ENCODE peak calls at places on chromosome 19, in five cellular contexts. F is retinal pigment epithelial cell, L is neural crest cell, O is AG09319, X is fibroblast of pulmonary artery. K is an unnamed sample.

GRCh38 chr19:8611391-8611883 is 922 bp upstream of the ADAMTS10 start:
- DNase-seq in X (no peak), O (no peak), F (no peak), L (no peak), K (peak)

GRCh38 chr19:55536951-55537740 is at the start of gene SBK2:
- DNase-seq in F (no peak), L (peak), X (no peak), O (no peak), K (no peak)

GRCh38 chr19:9934132-9934950 is 2.0 kb downstream of the OLFM2 start:
- DNase-seq in F (no peak), O (no peak), X (peak), L (peak), K (peak)

GRCh38 chr19:32203161-32203560 is 142.2 kb upstream of the ZNF507 start:
- DNase-seq in O (no peak), L (no peak), X (no peak), F (no peak), K (no peak)

GRCh38 chr19:28633223-28634030 is 579.5 kb downstream of the UQCRFS1 start:
- DNase-seq in X (peak), F (peak), L (peak), O (peak), K (peak)

GRCh38 chr19:55667958-55668357 is 7.1 kb upstream of the EPN1 start:
- DNase-seq in F (no peak), O (no peak), L (no peak), X (no peak), K (no peak)

GRCh38 chr19:13056052-13056660 is 46.5 kb downstream of the LYL1 start:
- DNase-seq in F (no peak), O (peak), X (peak), L (no peak), K (no peak)

GRCh38 chr19:19224852-19225494 is 13.2 kb downstream of the NCAN start:
- DNase-seq in O (peak), F (no peak), L (peak), X (peak), K (peak)

GRCh38 chr19:55692681-55693081 is 17.7 kb downstream of the EPN1 start:
- DNase-seq in X (no peak), O (no peak), L (no peak), F (no peak), K (no peak)

GRCh38 chr19:28468701-28469459 is 744.1 kb downstream of the UQCRFS1 start:
- DNase-seq in L (no peak), X (peak), O (no peak), F (no peak), K (peak)

DNA sequence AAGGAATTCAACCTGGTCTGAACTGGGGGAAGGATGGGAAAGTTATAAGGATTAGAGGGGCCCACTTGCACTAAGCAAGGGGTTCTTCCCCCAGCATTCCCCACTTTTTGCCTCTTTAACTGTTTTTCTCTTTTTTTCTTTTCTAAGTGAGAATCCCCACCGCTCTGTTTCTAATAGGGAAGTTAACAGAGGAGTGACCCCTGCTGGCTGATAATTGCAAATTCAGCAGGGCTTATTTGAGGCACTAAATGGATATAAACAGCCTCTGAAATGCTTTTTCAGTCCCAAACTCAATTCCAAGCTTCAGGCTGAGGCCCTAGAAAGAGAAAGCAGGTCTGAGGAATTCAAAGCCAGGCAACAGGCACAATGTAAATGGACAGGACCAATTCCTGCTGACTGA is 38.2 kb upstream of the CEACAM21 start:
- DNase-seq in O (no peak), L (no peak), F (no peak), X (peak), K (peak)
- TF ChIP-seq CTCF in O (peak), L (peak), F (peak), X (peak), K (peak)

GRCh38 chr19:33660426-33661160 is 38.8 kb downstream of the CHST8 start:
- DNase-seq in X (no peak), F (no peak), L (no peak), O (no peak), K (no peak)

GRCh38 chr19:33659835-33660234 is 38.1 kb downstream of the CHST8 start:
- DNase-seq in X (no peak), F (no peak), L (no peak), O (no peak), K (no peak)

GRCh38 chr19:33664744-33665143 is 43.0 kb downstream of the CHST8 start:
- DNase-seq in X (no peak), L (no peak), F (no peak), O (no peak), K (no peak)

GRCh38 chr19:33661336-33661735 is 39.6 kb downstream of the CHST8 start:
- DNase-seq in X (no peak), L (no peak), O (no peak), F (no peak), K (no peak)

GRCh38 chr19:33662391-33662790 is 40.6 kb downstream of the CHST8 start:
- DNase-seq in O (no peak), X (no peak), L (no peak), F (no peak), K (no peak)
- TF ChIP-seq CTCF in O (no peak), X (no peak), L (no peak), F (no peak), K (no peak)

DNA sequence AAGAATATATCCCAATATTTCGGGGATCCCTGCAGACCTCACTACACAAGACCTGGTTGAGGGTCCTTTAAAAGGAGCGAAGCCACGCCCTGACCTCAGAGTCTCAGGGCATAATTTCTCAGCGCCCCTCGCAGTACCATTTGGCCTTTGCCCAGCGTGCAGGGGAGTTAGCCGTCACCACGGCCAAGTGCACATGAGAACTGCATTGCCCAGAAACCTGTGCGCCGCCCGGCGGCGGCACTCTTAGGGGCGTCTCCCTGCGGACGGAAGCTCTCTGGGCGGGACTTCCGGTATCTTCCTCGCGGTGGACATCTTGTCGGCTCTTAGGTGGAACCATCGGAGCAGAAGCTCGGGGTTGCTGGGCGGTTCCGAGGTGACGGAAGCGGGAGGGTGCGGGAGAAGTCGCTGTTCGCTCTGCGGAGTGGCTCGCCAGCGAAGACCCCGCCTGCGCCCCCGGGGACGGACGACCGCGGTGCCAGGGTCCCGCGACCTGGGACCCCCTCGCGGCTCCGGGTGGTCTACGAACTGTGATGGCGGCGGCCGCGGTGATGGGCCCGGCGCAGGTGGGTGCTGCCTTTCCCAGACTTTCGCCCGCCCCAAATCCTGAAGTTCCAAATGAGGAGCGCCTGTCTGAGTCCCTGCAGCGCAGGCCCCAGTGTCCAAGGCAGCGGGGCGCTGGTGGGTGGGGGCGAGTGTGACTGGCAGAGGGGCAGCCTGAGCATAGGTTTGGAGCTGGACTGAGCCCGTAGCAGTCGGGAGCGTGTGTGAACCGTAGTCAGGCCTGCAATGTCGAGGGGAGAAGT is at the start of gene ZNF134:
- DNase-seq in F (peak), O (peak), X (peak), L (peak), K (peak)
- TF ChIP-seq CTCF in F (peak), O (peak), X (peak), L (no peak), K (no peak)

DNA sequence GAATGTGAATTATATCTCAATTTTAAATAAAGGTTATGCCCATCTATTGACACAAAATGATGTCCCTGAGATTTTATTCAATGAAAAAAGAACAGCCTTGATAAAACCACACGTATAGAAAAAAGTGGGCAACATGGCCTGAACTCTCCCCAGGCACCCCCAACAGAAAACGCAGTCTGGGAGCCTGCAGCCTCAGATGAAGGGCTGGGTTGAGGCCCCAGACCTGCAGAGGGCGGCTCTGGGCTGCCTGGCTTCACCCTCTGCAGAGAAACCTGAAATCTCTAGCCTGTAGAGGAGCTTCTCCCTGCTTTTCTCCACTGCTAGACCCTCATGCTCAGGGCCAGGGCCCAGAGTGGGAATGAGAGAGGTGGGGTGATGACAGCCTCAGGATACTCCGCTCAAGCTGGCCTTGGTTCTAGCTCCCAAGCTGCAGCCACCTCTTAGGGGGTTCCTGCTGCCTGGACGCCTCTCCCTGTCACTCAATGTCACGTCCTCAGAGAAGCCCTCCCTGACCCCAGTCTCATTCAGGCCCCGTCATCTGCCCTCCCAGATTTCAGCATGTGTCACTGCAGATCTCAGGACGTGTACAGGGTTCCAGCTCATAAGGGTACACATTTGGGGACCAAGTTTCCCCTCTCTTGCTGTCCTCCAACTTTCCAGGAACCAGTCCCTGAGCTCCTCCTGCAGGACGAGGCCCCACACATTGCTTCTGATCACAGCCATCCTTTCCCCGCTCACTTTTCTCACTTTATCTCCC is 1.8 kb downstream of the MBD3 start:
- DNase-seq in F (no peak), L (no peak), O (no peak), X (peak), K (peak)
- TF ChIP-seq CTCF in F (peak), L (peak), O (peak), X (peak), K (no peak)

DNA sequence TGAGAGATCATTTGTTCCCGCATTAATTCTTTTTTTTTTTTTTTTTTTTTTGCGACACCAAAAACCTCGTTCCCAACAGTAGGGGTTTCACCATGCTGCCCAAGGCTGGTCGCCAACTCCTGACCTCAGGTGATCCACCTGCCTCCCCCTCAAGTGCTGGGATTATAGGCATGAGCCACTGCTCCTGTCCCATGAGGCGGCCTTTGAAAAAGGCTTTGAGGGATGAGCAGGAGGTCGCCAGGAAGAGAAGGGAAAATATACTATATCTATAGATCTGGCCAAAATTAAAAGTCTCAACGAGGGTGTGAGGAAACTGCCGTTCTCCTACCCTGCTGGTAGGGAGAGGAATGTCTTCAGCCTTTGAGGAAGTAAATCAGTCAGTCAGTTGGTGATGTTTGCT is 26.2 kb downstream of the ZNF473 start:
- DNase-seq in X (no peak), O (no peak), F (no peak), L (no peak), K (no peak)
- TF ChIP-seq CTCF in X (no peak), O (no peak), F (no peak), L (no peak), K (no peak)

DNA sequence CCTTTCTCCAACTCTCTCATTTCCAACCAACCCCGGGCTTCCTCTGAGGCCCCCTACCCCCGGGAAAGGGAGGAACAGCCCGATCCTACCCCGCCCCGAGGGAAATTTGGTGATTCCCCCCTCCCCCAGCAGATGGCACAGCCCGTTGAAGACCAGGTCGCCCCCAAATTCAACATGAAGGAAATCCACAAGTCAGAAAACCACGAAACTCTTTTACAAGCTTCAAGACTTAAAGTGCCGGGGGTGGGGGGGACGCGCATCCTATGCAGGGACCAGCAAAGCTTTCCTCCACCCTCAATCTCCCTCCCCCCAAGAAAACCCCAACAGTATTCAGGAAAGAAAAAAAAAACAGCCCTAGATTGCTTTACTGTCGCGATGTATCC is 1.8 kb downstream of the TCF3 start:
- DNase-seq in X (peak), F (no peak), L (no peak), O (no peak), K (peak)
- TF ChIP-seq CTCF in X (no peak), F (no peak), L (peak), O (peak), K (no peak)

DNA sequence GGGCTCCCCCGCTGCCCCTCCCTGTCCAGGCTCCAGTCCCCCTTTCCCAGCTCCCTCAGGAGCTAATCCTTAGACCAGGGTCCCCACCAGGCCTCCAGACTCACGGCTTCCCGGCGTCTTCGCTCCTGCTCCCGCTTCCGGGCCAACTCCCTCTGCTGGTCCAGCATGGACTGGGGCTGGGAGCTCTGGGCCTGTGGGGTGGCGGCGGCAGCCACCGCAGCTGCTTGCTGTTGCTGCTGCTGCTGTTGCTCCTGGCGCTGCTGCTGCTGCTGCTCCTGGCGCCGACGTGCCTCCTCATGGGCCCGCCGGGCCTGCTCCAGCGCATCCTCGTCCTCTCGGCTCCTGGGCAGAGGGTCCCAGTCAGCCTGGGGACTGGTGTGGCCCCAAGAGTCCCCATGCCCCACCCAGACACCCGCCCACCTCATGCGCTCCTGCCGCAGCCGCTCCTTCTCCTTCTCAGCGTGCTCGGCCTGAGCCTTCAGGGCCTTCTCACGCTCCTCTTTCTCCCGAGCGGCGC is 6.4 kb upstream of the EPHX3 start:
- DNase-seq in F (no peak), O (no peak), X (no peak), L (no peak), K (no peak)
- TF ChIP-seq CTCF in F (no peak), O (no peak), X (no peak), L (no peak), K (no peak)

DNA sequence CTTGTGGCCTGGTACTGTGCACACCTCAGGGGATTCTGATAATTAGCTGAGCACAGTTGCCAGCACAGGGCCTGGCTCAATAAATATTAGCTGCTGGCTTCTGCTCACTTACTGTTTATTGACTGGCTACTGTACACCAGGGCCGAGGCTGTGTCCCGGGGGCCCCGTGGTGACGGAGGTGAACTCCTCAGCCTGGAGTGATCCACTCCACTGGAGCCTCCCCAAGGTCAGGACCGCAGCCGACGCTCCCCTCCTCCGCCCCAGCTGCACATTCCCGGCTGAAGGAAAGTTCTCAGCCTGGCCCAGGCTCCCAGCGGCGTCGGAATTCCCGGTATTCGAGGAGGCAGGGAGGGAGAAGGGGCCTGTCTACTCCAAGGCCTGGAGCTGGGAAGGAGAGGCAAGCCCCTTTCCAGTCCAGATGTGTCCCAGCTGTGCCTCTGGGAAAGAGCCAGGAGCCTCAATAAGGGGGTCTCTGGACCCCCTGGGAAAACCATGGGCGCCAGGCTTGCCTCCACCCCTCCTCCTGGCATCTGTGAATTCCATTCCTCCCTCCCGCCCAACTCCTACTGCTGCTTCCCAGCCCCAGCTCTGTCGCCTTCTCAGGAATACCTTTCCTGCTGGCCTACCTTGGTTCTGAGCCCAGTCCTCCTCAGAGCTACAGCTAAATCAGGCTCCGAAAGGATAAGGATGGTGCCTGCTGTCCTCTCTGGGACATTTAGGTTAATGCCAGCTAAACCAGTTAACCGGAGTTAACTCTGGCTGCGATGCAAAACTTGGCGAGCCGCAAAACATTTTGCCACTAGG is 7.2 kb downstream of the RPS16 start:
- DNase-seq in O (no peak), X (peak), F (peak), L (no peak), K (no peak)
- TF ChIP-seq CTCF in O (no peak), X (no peak), F (no peak), L (no peak), K (no peak)